ENCODE peak calls at places on chromosomes 12 and 14, in six cellular contexts. D, Q, T, N, F and Z are unnamed samples.

GRCh38 chr14:52355016-52355430 is 40.9 kb downstream of the PTGER2 start:
- DNase-seq in D (peak; percentile 91), Q (peak; percentile 69), T (no peak), N (peak; percentile 91), F (no peak), Z (no peak)

GRCh38 chr14:76924363-76925151 is 98.3 kb downstream of the LRRC74A start:
- DNase-seq in D (no peak), Q (no peak), T (no peak), N (no peak), F (no peak), Z (no peak)

GRCh38 chr14:38721822-38722431 is 381.1 kb downstream of the SEC23A start:
- DNase-seq in D (peak; percentile 10), Q (peak; percentile 6), T (peak; percentile 79), N (peak; percentile 72), F (peak; percentile 51), Z (no peak)

GRCh38 chr14:95297832-95298231 is 21.9 kb downstream of the CLMN start:
- DNase-seq in D (no peak), Q (no peak), T (no peak), N (no peak), F (no peak), Z (no peak)

GRCh38 chr14:103870891-103871595 is 23.7 kb upstream of the PPP1R13B start:
- DNase-seq in D (no peak), Q (no peak), T (no peak), N (no peak), F (no peak), Z (no peak)

GRCh38 chr12:50708619-50709018 is 55.3 kb upstream of the ATF1 start:
- DNase-seq in D (no peak), Q (no peak), T (no peak), N (no peak), F (no peak), Z (no peak)

GRCh38 chr12:114163766-114164165 is 197.6 kb upstream of the RBM19 start:
- DNase-seq in D (peak; percentile 80), Q (peak; percentile 4), T (no peak), N (peak; percentile 94), F (no peak), Z (no peak)

GRCh38 chr14:74257078-74257987 is 18.1 kb downstream of the VSX2 start:
- DNase-seq in D (peak; percentile 81), Q (no peak), T (no peak), N (peak; percentile 31), F (peak; percentile 35), Z (no peak)

GRCh38 chr12:116916714-116917114 is 6.0 kb downstream of the FBXW8 start:
- DNase-seq in D (peak; percentile 93), Q (peak; percentile 69), T (no peak), N (peak; percentile 87), F (peak; percentile 61), Z (no peak)

GRCh38 chr12:1421091-1421902 is 173.1 kb downstream of the FBXL14 start:
- DNase-seq in D (no peak), Q (no peak), T (no peak), N (no peak), F (no peak), Z (no peak)

GRCh38 chr14:60565211-60565610 is 56.3 kb downstream of the SIX6 start:
- DNase-seq in D (peak; percentile 41), Q (peak; percentile 81), T (no peak), N (peak; percentile 64), F (no peak), Z (no peak)

GRCh38 chr14:86015511-86015910 is 485.6 kb downstream of the FLRT2 start:
- DNase-seq in D (no peak), Q (no peak), T (no peak), N (no peak), F (no peak), Z (no peak)

GRCh38 chr12:569803-570236 is 93.4 kb downstream of the NINJ2 start:
- DNase-seq in D (peak; percentile 78), Q (peak; percentile 59), T (peak; percentile 91), N (peak; percentile 86), F (peak; percentile 90), Z (peak; percentile 94)

GRCh38 chr12:71009414-71010142 is 89.0 kb upstream of the PTPRR start:
- DNase-seq in D (no peak), Q (no peak), T (no peak), N (no peak), F (no peak), Z (no peak)